ENCODE peak calls at places on chromosomes 16 and 17, in four cellular contexts. I, M, G and C are unnamed samples.

GRCh38 chr16:62067981-62068380 is 31.7 kb upstream of the CDH8 start:
- DNase-seq in M (no peak), I (no peak), G (no peak), C (no peak)

GRCh38 chr17:16013943-16014407 is 14.4 kb downstream of the TTC19 start:
- DNase-seq in G (no peak), M (no peak), I (peak; percentile 57), C (peak; percentile 50)

GRCh38 chr17:4786516-4786915 is 352 bp upstream of the VMO1 start:
- DNase-seq in G (no peak), I (no peak), M (no peak), C (no peak)

GRCh38 chr17:28745052-28745776 is 1.4 kb downstream of the TRAF4 start:
- DNase-seq in M (peak; percentile 71), G (no peak), I (peak; percentile 90), C (peak; percentile 58)

GRCh38 chr16:78122774-78123315 is 23.4 kb downstream of the WWOX start:
- DNase-seq in G (no peak), M (peak; percentile 37), I (peak; percentile 75), C (peak; percentile 56)

GRCh38 chr17:77829871-77830799 is 128.4 kb upstream of the TNRC6C start:
- DNase-seq in M (peak; percentile 67), I (no peak), G (no peak), C (peak; percentile 47)

GRCh38 chr16:66539628-66540469 is 10.1 kb downstream of the TK2 start:
- DNase-seq in M (no peak), I (no peak), G (no peak), C (no peak)

GRCh38 chr17:57257911-57258885 is 1.9 kb downstream of the MSI2 start:
- DNase-seq in M (peak; percentile 50), I (peak; percentile 39), G (no peak), C (no peak)

GRCh38 chr17:37212184-37212583 is 163.6 kb upstream of the C17orf78 start:
- DNase-seq in M (no peak), I (no peak), G (no peak), C (no peak)

GRCh38 chr16:21590791-21591190 is 8.6 kb upstream of the METTL9 start:
- DNase-seq in G (no peak), M (no peak), I (no peak), C (no peak)

GRCh38 chr17:47735536-47736011 is 2.5 kb downstream of the TBX21 start:
- DNase-seq in G (peak; percentile 59), I (no peak), M (no peak), C (peak; percentile 12)

GRCh38 chr17:1919206-1919605 is 89.4 kb downstream of the RPA1 start:
- DNase-seq in I (no peak), M (no peak), G (no peak), C (peak; percentile 4)

GRCh38 chr16:35510701-35511100 is 2051.3 kb downstream of the TP53TG3F start:
- DNase-seq in M (no peak), G (no peak), I (no peak), C (no peak)

GRCh38 chr17:35760587-35760986 is at the start of gene C17orf50:
- DNase-seq in G (no peak), I (no peak), M (no peak), C (no peak)

GRCh38 chr17:81810892-81811704 is 7.1 kb downstream of the GCGR start:
- DNase-seq in I (no peak), G (no peak), M (no peak), C (no peak)

GRCh38 chr17:62898239-62898864 is 67.7 kb upstream of the TANC2 start:
- DNase-seq in G (no peak), I (no peak), M (no peak), C (peak; percentile 67)

GRCh38 chr17:14670861-14671260 is 370.0 kb downstream of the HS3ST3B1 start:
- DNase-seq in M (no peak), G (no peak), I (no peak), C (no peak)

GRCh38 chr16:74563828-74564263 is 43.1 kb downstream of the GLG1 start:
- DNase-seq in M (peak; percentile 86), I (no peak), G (no peak), C (no peak)

GRCh38 chr17:58279016-58279671 is 1.6 kb downstream of the MPO start:
- DNase-seq in G (no peak), I (no peak), M (no peak), C (no peak)

GRCh38 chr16:1788708-1789100 is 4.8 kb downstream of the IGFALS start:
- DNase-seq in M (no peak), G (no peak), I (no peak), C (no peak)

GRCh38 chr17:82301916-82302497 is 15.4 kb downstream of the CD7 start:
- DNase-seq in M (no peak), I (no peak), G (peak; percentile 64), C (peak; percentile 41)

GRCh38 chr17:7885357-7886226 is 3.0 kb upstream of the CHD3 start:
- DNase-seq in I (no peak), M (peak; percentile 82), G (no peak), C (peak; percentile 80)

GRCh38 chr16:58137581-58137980 is 8.4 kb upstream of the CFAP20 start:
- DNase-seq in I (no peak), G (no peak), M (no peak), C (no peak)

GRCh38 chr17:4536742-4537411 is 18.3 kb downstream of the MYBBP1A start:
- DNase-seq in G (no peak), M (no peak), I (no peak), C (no peak)

GRCh38 chr16:12601290-12601900 is 202.3 kb downstream of the CPPED1 start:
- DNase-seq in I (no peak), G (no peak), M (no peak), C (no peak)

GRCh38 chr16:11639925-11640899 is 28.0 kb upstream of the SNN start:
- DNase-seq in I (peak; percentile 90), G (no peak), M (peak; percentile 22), C (no peak)

DNA sequence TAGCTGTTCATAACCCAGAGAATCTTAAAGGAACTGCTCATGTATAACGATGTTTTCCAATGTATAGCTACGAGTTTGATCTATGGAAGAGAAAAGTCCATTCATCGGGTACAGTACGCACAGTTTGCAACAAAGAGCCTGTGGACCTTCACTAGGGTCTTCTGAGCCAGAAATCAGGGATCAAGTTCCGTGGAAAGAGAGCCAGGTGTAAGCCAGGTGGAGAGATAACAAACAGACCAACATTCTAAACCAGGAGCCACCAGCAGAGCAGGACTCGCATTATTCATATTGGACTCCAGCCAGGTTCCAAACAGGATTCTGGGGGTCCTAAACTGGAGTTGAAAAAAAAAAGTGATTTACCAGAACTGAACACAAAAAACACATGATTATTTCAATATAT is 505.4 kb upstream of the C16orf82 start:
- DNase-seq in G (no peak), M (no peak), I (no peak), C (no peak)
- H3K4me3 ChIP-seq in G (no peak overlapping the region), M (no peak overlapping the region), I (no peak overlapping the region), C (no peak overlapping the region)

DNA sequence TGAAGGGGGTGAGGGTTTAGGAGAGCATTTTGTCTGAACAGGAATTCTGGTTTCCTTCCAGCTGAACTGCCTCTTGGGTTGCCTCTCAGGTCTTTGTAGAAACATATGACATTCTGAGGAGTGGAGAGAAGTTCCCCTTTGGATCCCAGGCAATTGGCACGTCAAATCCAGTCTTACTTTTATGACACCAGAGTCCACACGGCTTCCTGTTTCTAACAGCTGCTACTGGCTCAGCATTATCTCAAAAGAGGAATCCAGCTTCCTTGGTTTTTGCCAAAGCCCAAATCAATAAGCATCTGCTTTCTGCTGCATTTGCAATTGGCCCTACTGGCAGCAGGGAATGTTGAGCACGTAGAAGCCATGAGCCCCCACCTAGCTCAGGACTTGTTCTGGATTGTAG is 97.6 kb upstream of the FAM20A start:
- DNase-seq in G (no peak), I (no peak), M (no peak), C (no peak)
- TF ChIP-seq YY1 in G (no peak), I (no peak), M (no peak), C (no peak)

GRCh38 chr17:40474419-40475002 is 26.9 kb downstream of the TNS4 start:
- DNase-seq in G (no peak), I (no peak), M (peak; percentile 62), C (no peak)
- TF ChIP-seq FOXM1 in G (no peak), I (no peak), M (no peak), C (no peak)

GRCh38 chr17:69417545-69418483 is 3.3 kb downstream of the MAP2K6 start:
- DNase-seq in M (no peak), G (no peak), I (no peak), C (no peak)

GRCh38 chr17:69412336-69412735 is 2.2 kb upstream of the MAP2K6 start:
- DNase-seq in I (no peak), G (no peak), M (no peak), C (no peak)

GRCh38 chr17:69418535-69418934 is 4.0 kb downstream of the MAP2K6 start:
- DNase-seq in I (no peak), M (no peak), G (no peak), C (no peak)

GRCh38 chr17:69414408-69415274 is at the start of gene MAP2K6:
- DNase-seq in I (peak; percentile 77), G (peak; percentile 60), M (peak; percentile 40), C (peak; percentile 79)

GRCh38 chr17:69415431-69415830 is 934 bp downstream of the MAP2K6 start:
- DNase-seq in I (no peak), G (no peak), M (no peak), C (no peak)
- H3K4me3 ChIP-seq in I (peak overlapping the region; percentile 72), G (peak overlapping the region; percentile 69), M (no peak overlapping the region), C (peak overlapping the region; percentile 77)

GRCh38 chr17:80789356-80789902 is 202.2 kb upstream of the CHMP6 start:
- DNase-seq in I (no peak), G (peak; percentile 64), M (no peak), C (no peak)

GRCh38 chr17:80792373-80792781 is 199.3 kb upstream of the CHMP6 start:
- DNase-seq in I (no peak), M (no peak), G (no peak), C (no peak)

GRCh38 chr17:80791758-80792284 is 199.8 kb upstream of the CHMP6 start:
- DNase-seq in M (peak; percentile 79), G (no peak), I (peak; percentile 85), C (no peak)

GRCh38 chr17:80790981-80791742 is 200.5 kb upstream of the CHMP6 start:
- DNase-seq in G (no peak), M (no peak), I (peak; percentile 23), C (no peak)

GRCh38 chr17:80790021-80790765 is 201.4 kb upstream of the CHMP6 start:
- DNase-seq in I (no peak), M (no peak), G (peak; percentile 63), C (no peak)
- TF ChIP-seq YY1 in I (no peak), M (no peak), G (peak; percentile 76), C (no peak)

GRCh38 chr17:49861150-49861884 is 13.4 kb upstream of the TAC4 start:
- DNase-seq in G (no peak), I (peak; percentile 64), M (peak; percentile 77), C (peak; percentile 93)
- TF ChIP-seq FOXM1 in G (peak; percentile 19), I (no peak), M (no peak), C (no peak)

GRCh38 chr17:74435775-74436359 is 4.0 kb downstream of the GPRC5C start:
- DNase-seq in M (no peak), I (no peak), G (no peak), C (no peak)
- H3K4me3 ChIP-seq in M (no peak overlapping the region), I (peak overlapping the region; percentile 38), G (no peak overlapping the region), C (no peak overlapping the region)

GRCh38 chr16:27778926-27779570 is 229.1 kb downstream of the KATNIP start:
- DNase-seq in M (no peak), I (no peak), G (no peak), C (no peak)
- TF ChIP-seq YY1 in M (no peak), I (no peak), G (no peak), C (no peak)